ENCODE peak calls at places on chromosomes 7 and 10, in ten cellular contexts. A is IMR-90, J is hepatocyte, Q is fibroblast of lung, V is body of pancreas, P is PC-3, Z is kidney epithelial cell, S is colonic mucosa, W is fibroblast of mammary gland, N is cardiac muscle cell. O is an unnamed sample.

GRCh38 chr10:23951841-23952240 is 257.1 kb upstream of the KIAA1217 start:
- DNase-seq in P (no peak), S (no peak), W (no peak), Z (no peak), N (no peak), A (no peak), V (no peak), J (no peak), Q (no peak), O (no peak)

GRCh38 chr7:40008218-40008815 is 58.3 kb downstream of the CDK13 start:
- DNase-seq in N (peak), P (peak), J (no peak), V (no peak), Z (peak), A (peak), W (peak), S (no peak), Q (peak), O (peak)

GRCh38 chr10:15035385-15036301 is 8.1 kb upstream of the OLAH start:
- DNase-seq in S (no peak), W (peak), V (peak), P (peak), N (peak), Q (peak), J (no peak), Z (no peak), A (peak), O (peak)

GRCh38 chr10:71074176-71074755 is 138.1 kb upstream of the UNC5B start:
- DNase-seq in V (no peak), N (no peak), Z (peak), A (no peak), S (no peak), J (no peak), Q (no peak), W (no peak), P (peak), O (no peak)

GRCh38 chr7:121510858-121511482 is 114.9 kb upstream of the FAM3C start:
- DNase-seq in S (no peak), Q (peak), A (no peak), P (no peak), W (peak), N (no peak), Z (no peak), V (no peak), J (peak), O (no peak)

GRCh38 chr10:32077896-32078295 is 21.7 kb upstream of the KIF5B start:
- DNase-seq in A (peak), J (peak), V (peak), S (no peak), Q (peak), N (peak), W (peak), P (peak), Z (no peak), O (peak)

GRCh38 chr10:48764486-48764885 is 79.8 kb downstream of the WDFY4 start:
- DNase-seq in W (no peak), P (no peak), V (no peak), Z (no peak), A (no peak), Q (no peak), N (no peak), S (no peak), J (no peak), O (no peak)

GRCh38 chr7:94050046-94050445 is 45.9 kb upstream of the BET1 start:
- DNase-seq in A (no peak), W (no peak), J (no peak), S (no peak), Q (no peak), P (no peak), N (no peak), V (peak), Z (no peak), O (no peak)

GRCh38 chr10:70656489-70656888 is 15.8 kb upstream of the ADAMTS14 start:
- DNase-seq in J (peak), W (peak), N (peak), Z (peak), Q (peak), P (peak), V (peak), S (no peak), A (peak), O (peak)

GRCh38 chr7:119105381-119105780 is 880.9 kb downstream of the ANKRD7 start:
- DNase-seq in J (no peak), N (no peak), Q (no peak), V (no peak), P (no peak), Z (no peak), A (no peak), S (no peak), W (no peak), O (no peak)

GRCh38 chr10:27240891-27241639 is 468 bp upstream of the ACBD5 start:
- DNase-seq in J (peak), W (peak), V (peak), A (no peak), Q (peak), Z (no peak), P (peak), N (no peak), S (peak), O (peak)

GRCh38 chr10:43233601-43234430 is 33.0 kb downstream of the RASGEF1A start:
- DNase-seq in N (no peak), S (no peak), J (no peak), Z (no peak), W (no peak), Q (no peak), V (no peak), A (no peak), P (no peak), O (no peak)

GRCh38 chr10:104232613-104233102 is 494 bp upstream of the CFAP43 start:
- DNase-seq in Z (no peak), P (no peak), Q (no peak), S (no peak), V (peak), A (no peak), J (no peak), N (no peak), W (no peak), O (no peak)

GRCh38 chr7:16774294-16774693 is 20.7 kb downstream of the TSPAN13 start:
- DNase-seq in Q (no peak), J (no peak), W (no peak), S (no peak), P (no peak), V (no peak), Z (no peak), N (no peak), A (no peak), O (no peak)

GRCh38 chr7:106070567-106071254 is 41.4 kb downstream of the SYPL1 start:
- DNase-seq in W (no peak), N (no peak), J (no peak), V (no peak), Z (no peak), A (no peak), P (no peak), Q (no peak), S (no peak), O (no peak)
- H3K4me3 ChIP-seq in W (no peak), N (no peak), J (no peak), V (no peak), Z (no peak), A (no peak), P (no peak), Q (no peak), S (no peak), O (no peak)

GRCh38 chr7:103811997-103812396 is 177.5 kb downstream of the RELN start:
- DNase-seq in P (peak), Q (no peak), V (no peak), S (peak), N (no peak), Z (no peak), W (no peak), A (no peak), J (peak), O (no peak)
- TF ChIP-seq CTCF in P (no peak), Q (no peak), V (no peak), S (no peak), N (no peak), Z (no peak), W (no peak), A (no peak), J (no peak), O (no peak)

DNA sequence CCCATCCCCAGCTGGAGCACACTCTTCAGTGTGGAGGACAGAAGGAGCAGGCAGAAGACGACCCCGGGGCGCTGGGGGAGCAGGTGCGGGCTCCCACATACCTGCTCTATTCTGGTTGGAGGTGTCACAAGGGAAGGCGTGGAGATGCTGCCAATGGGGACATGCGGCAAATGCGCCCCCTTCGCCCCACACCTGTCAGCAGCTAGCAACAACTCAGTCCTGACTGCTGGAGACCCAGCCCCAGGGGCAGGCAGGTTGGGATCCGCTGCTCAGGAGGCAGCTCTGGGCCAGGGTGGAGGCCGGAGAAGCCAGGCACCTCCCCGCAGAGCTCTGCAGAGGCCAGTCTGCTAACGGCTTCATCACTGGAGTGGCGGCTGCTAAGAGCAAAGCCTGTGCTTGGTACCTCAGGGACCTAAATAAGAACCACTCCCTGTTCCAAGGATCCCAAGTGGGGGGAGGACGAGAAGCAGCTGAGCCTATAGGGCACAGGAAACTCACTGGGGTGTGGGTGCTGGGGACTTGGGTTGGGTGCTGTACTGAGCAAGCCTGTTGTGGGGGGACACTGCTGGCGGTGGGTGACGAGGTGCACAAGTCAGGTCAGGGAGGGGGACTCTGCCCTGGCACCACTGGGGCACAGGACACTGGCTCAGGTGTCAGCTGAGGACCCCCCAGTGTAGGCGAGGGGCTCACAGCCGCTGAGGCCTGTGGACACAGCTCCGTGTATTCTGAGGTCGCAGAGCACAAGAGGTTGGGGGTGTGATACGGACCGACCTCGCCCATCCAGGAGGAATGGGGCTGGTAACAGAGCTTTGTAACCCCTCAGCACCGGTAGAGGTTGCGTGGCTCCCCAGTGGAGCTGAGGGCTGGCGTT is 19.2 kb upstream of the GPR146 start:
- DNase-seq in N (no peak), A (no peak), J (no peak), S (no peak), Q (no peak), W (no peak), P (no peak), Z (no peak), V (no peak), O (no peak)
- H3K4me3 ChIP-seq in N (no peak), A (no peak), J (no peak), S (no peak), Q (no peak), W (no peak), P (no peak), Z (no peak), V (no peak), O (no peak)

DNA sequence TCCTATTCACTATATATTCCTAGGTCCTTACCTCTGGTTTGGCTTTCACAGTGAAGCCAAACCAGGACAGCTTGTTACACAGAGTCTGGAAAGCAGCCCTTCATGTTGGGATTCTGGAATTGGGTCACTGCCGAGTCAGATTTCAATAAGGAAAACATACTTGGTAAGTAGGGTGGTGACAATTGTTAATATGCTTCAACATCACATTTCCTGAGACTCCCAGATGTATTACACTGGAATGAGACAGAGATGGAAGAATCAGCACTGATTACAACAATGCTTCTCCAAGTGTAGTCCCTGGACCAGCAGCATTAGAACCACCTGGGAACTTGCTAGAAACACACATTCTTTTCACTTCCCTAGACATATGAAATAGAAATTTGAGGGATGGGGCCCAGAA is 268.9 kb upstream of the SEMA3C start:
- DNase-seq in N (no peak), W (peak), A (no peak), S (no peak), V (no peak), Z (no peak), J (no peak), Q (no peak), P (no peak), O (no peak)
- TF ChIP-seq CTCF in N (no peak), W (no peak), A (no peak), S (no peak), V (no peak), Z (no peak), J (no peak), Q (no peak), P (no peak), O (no peak)